ENCODE peak calls at places on chromosomes 2 and 18, in nine cellular contexts. D is T-cell; Z is SHP77; H is tibial artery; C is fibroblast of gingiva; L is DMS153; U is activated CD8-positive, alpha-beta memory T cell treated with anti-CD3 and anti-CD28 coated beads for 1 hour; R is MCF 10A; T is NCI-H460. F is an unnamed sample.

GRCh38 chr2:196239622-196240587 is 68.5 kb upstream of the STK17B start:
- DNase-seq in C (peak; percentile 32), R (peak; percentile 81), D (peak; percentile 68), T (no peak), L (peak; percentile 12), Z (no peak), H (peak; percentile 80), U (peak; percentile 62), F (peak; percentile 41)

GRCh38 chr2:163621445-163622004 is 114.3 kb downstream of the FIGN start:
- DNase-seq in L (no peak), R (no peak), D (no peak), T (no peak), U (no peak), Z (no peak), H (no peak), C (no peak), F (no peak)

GRCh38 chr2:121722479-121722878 is 14.2 kb downstream of the NIFK start:
- DNase-seq in C (peak; percentile 14), D (no peak), R (peak; percentile 72), T (no peak), H (peak; percentile 19), L (no peak), U (no peak), Z (no peak), F (no peak)

GRCh38 chr2:121771976-121772742 is 16.7 kb downstream of the TSN start:
- DNase-seq in U (no peak), R (no peak), D (no peak), L (no peak), Z (peak; percentile 74), H (no peak), C (peak; percentile 36), T (no peak), F (no peak)

GRCh38 chr2:169799555-169799954 is 884 bp downstream of the SSB start:
- DNase-seq in H (no peak), U (no peak), Z (no peak), T (no peak), D (no peak), R (peak; percentile 33), L (peak; percentile 5), C (peak; percentile 21), F (no peak)

GRCh38 chr2:144354953-144355352 is 165.0 kb downstream of the ZEB2 start:
- DNase-seq in H (no peak), U (no peak), C (peak; percentile 58), D (no peak), T (no peak), R (peak; percentile 30), L (no peak), Z (no peak), F (no peak)

GRCh38 chr2:120302301-120302700 is 43.6 kb upstream of the INHBB start:
- DNase-seq in D (no peak), U (no peak), C (no peak), H (no peak), Z (no peak), R (no peak), T (no peak), L (no peak), F (no peak)

GRCh38 chr2:241762933-241763369 is 13.7 kb upstream of the GAL3ST2 start:
- DNase-seq in R (no peak), T (no peak), Z (no peak), C (no peak), H (peak; percentile 60), D (peak; percentile 55), U (peak; percentile 30), L (peak; percentile 70), F (no peak)

GRCh38 chr18:34977787-34978532 is 63.3 kb upstream of the MAPRE2 start:
- DNase-seq in D (peak; percentile 33), C (no peak), Z (peak; percentile 68), U (peak; percentile 21), L (peak; percentile 23), R (peak; percentile 23), H (no peak), T (no peak), F (peak; percentile 55)

GRCh38 chr18:49024408-49024807 is 73.6 kb upstream of the SMAD7 start:
- DNase-seq in C (no peak), U (no peak), D (no peak), R (no peak), T (no peak), Z (no peak), L (no peak), H (no peak), F (no peak)

GRCh38 chr18:74113711-74114110 is 33.9 kb downstream of the FBXO15 start:
- DNase-seq in Z (no peak), L (no peak), U (no peak), H (no peak), R (no peak), C (no peak), D (no peak), T (no peak), F (no peak)

GRCh38 chr2:177900091-177900490 is 172.5 kb downstream of the PDE11A start:
- DNase-seq in C (no peak), R (peak; percentile 45), U (no peak), D (no peak), T (no peak), Z (no peak), H (no peak), L (no peak), F (no peak)

GRCh38 chr2:196849895-196850294 is 40.7 kb upstream of the C2orf66 start:
- DNase-seq in C (peak; percentile 26), Z (no peak), H (no peak), U (no peak), R (peak; percentile 39), D (no peak), T (peak; percentile 43), L (peak; percentile 20), F (no peak)

GRCh38 chr2:66228128-66228547 is 206.8 kb upstream of the MEIS1 start:
- DNase-seq in U (no peak), Z (no peak), D (no peak), L (no peak), T (no peak), H (peak; percentile 68), C (no peak), R (peak; percentile 15), F (no peak)

GRCh38 chr2:160324161-160324768 is 124.2 kb upstream of the ITGB6 start:
- DNase-seq in Z (no peak), U (peak; percentile 22), D (peak; percentile 51), L (no peak), H (peak; percentile 70), C (peak; percentile 46), T (peak; percentile 33), R (peak; percentile 66), F (peak; percentile 38)

GRCh38 chr18:7958081-7958896 is 391.2 kb downstream of the PTPRM start:
- DNase-seq in U (no peak), L (no peak), C (no peak), T (peak; percentile 21), H (no peak), D (no peak), Z (peak; percentile 10), R (peak; percentile 24), F (peak; percentile 50)

GRCh38 chr18:26747131-26747475 is 118.4 kb downstream of the AQP4 start:
- DNase-seq in C (no peak), T (peak; percentile 62), U (no peak), L (no peak), D (no peak), R (peak; percentile 54), H (no peak), Z (no peak), F (no peak)

GRCh38 chr18:46385124-46385523 is 271.9 kb downstream of the LOXHD1 start:
- DNase-seq in U (no peak), H (no peak), T (no peak), D (no peak), Z (no peak), R (no peak), L (no peak), C (no peak), F (no peak)

GRCh38 chr2:58515827-58516574 is 274.9 kb upstream of the FANCL start:
- DNase-seq in R (no peak), U (no peak), L (no peak), T (no peak), C (no peak), H (no peak), Z (no peak), D (no peak), F (no peak)